ENCODE peak calls at places on chromosomes 7 and 10, in eight cellular contexts. One of them, this sample, is unnamed.
A peak's percentile ranks its signal among the peaks of the same experiment; 100 is the strongest.

GRCh38 chr10:48364659-48365405 is 58.4 kb downstream of the MAPK8 start:
- DNase-seq in transverse colon: no peak
- DNase-seq in uterus: no peak
- DNase-seq in OCI-LY7: no peak
- DNase-seq in IMR-90: peak; percentile 74
- DNase-seq in tibial artery: no peak
- DNase-seq in GM12878: no peak
- DNase-seq in effector memory CD4-positive, alpha-beta T cell: no peak
- DNase-seq in this sample: no peak

GRCh38 chr7:37205451-37205850 is 243.2 kb downstream of the ELMO1 start:
- DNase-seq in GM12878: no peak
- DNase-seq in effector memory CD4-positive, alpha-beta T cell: no peak
- DNase-seq in transverse colon: peak; percentile 36
- DNase-seq in IMR-90: no peak
- DNase-seq in tibial artery: no peak
- DNase-seq in OCI-LY7: no peak
- DNase-seq in uterus: no peak
- DNase-seq in this sample: no peak

GRCh38 chr10:72292223-72292691 is 18.5 kb downstream of the DDIT4 start:
- DNase-seq in IMR-90: no peak
- DNase-seq in GM12878: no peak
- DNase-seq in uterus: no peak
- DNase-seq in transverse colon: peak; percentile 61
- DNase-seq in tibial artery: no peak
- DNase-seq in OCI-LY7: no peak
- DNase-seq in effector memory CD4-positive, alpha-beta T cell: no peak
- DNase-seq in this sample: no peak

GRCh38 chr7:126441745-126442144 is 811.0 kb downstream of the GRM8 start:
- DNase-seq in tibial artery: no peak
- DNase-seq in effector memory CD4-positive, alpha-beta T cell: no peak
- DNase-seq in uterus: no peak
- DNase-seq in transverse colon: no peak
- DNase-seq in GM12878: no peak
- DNase-seq in OCI-LY7: no peak
- DNase-seq in IMR-90: no peak
- DNase-seq in this sample: no peak

GRCh38 chr7:97187067-97187466 is 69.6 kb downstream of the SDHAF3 start:
- DNase-seq in tibial artery: no peak
- DNase-seq in uterus: no peak
- DNase-seq in IMR-90: peak; percentile 61
- DNase-seq in GM12878: no peak
- DNase-seq in effector memory CD4-positive, alpha-beta T cell: no peak
- DNase-seq in OCI-LY7: no peak
- DNase-seq in transverse colon: no peak
- DNase-seq in this sample: no peak

GRCh38 chr10:86872757-86873156 is 84.7 kb downstream of the MMRN2 start:
- DNase-seq in transverse colon: no peak
- DNase-seq in tibial artery: peak; percentile 29
- DNase-seq in GM12878: no peak
- DNase-seq in uterus: no peak
- DNase-seq in IMR-90: no peak
- DNase-seq in effector memory CD4-positive, alpha-beta T cell: no peak
- DNase-seq in OCI-LY7: no peak
- DNase-seq in this sample: peak; percentile 14

GRCh38 chr10:80468002-80468401 is 13.9 kb downstream of the TSPAN14 start:
- DNase-seq in IMR-90: no peak
- DNase-seq in OCI-LY7: peak; percentile 80
- DNase-seq in effector memory CD4-positive, alpha-beta T cell: peak; percentile 49
- DNase-seq in transverse colon: peak; percentile 72
- DNase-seq in tibial artery: peak; percentile 72
- DNase-seq in uterus: peak; percentile 76
- DNase-seq in GM12878: no peak
- DNase-seq in this sample: peak; percentile 70

GRCh38 chr10:97319671-97320479 is 804 bp downstream of the FRAT1 start:
- DNase-seq in GM12878: no peak
- DNase-seq in OCI-LY7: peak; percentile 72
- DNase-seq in tibial artery: no peak
- DNase-seq in effector memory CD4-positive, alpha-beta T cell: peak; percentile 47
- DNase-seq in uterus: no peak
- DNase-seq in IMR-90: no peak
- DNase-seq in transverse colon: peak; percentile 74
- DNase-seq in this sample: peak; percentile 5

GRCh38 chr7:93799750-93800357 is 90.7 kb downstream of the TFPI2 start:
- DNase-seq in OCI-LY7: peak; percentile 29
- DNase-seq in GM12878: no peak
- DNase-seq in effector memory CD4-positive, alpha-beta T cell: no peak
- DNase-seq in transverse colon: no peak
- DNase-seq in IMR-90: peak; percentile 23
- DNase-seq in uterus: no peak
- DNase-seq in tibial artery: no peak
- DNase-seq in this sample: no peak

GRCh38 chr7:156829669-156830336 is 63.2 kb downstream of the LMBR1 start:
- DNase-seq in transverse colon: no peak
- DNase-seq in effector memory CD4-positive, alpha-beta T cell: no peak
- DNase-seq in GM12878: no peak
- DNase-seq in uterus: no peak
- DNase-seq in tibial artery: no peak
- DNase-seq in IMR-90: no peak
- DNase-seq in OCI-LY7: no peak
- DNase-seq in this sample: no peak

GRCh38 chr7:5692845-5693278 is 88.6 kb downstream of the RNF216 start:
- DNase-seq in tibial artery: no peak
- DNase-seq in OCI-LY7: no peak
- DNase-seq in uterus: no peak
- DNase-seq in effector memory CD4-positive, alpha-beta T cell: no peak
- DNase-seq in IMR-90: peak; percentile 82
- DNase-seq in GM12878: no peak
- DNase-seq in transverse colon: no peak
- DNase-seq in this sample: no peak

GRCh38 chr7:42236266-42237161 is 495 bp downstream of the GLI3 start:
- DNase-seq in effector memory CD4-positive, alpha-beta T cell: no peak
- DNase-seq in tibial artery: peak; percentile 66
- DNase-seq in GM12878: no peak
- DNase-seq in IMR-90: peak; percentile 72
- DNase-seq in OCI-LY7: no peak
- DNase-seq in uterus: peak; percentile 74
- DNase-seq in transverse colon: peak; percentile 27
- DNase-seq in this sample: peak; percentile 37

GRCh38 chr7:92834661-92835139 is 1.7 kb downstream of the CDK6 start:
- DNase-seq in uterus: no peak
- DNase-seq in OCI-LY7: no peak
- DNase-seq in GM12878: no peak
- DNase-seq in tibial artery: peak; percentile 22
- DNase-seq in transverse colon: peak; percentile 40
- DNase-seq in IMR-90: no peak
- DNase-seq in effector memory CD4-positive, alpha-beta T cell: no peak
- DNase-seq in this sample: peak; percentile 21

GRCh38 chr7:74355091-74355490 is 65.9 kb downstream of the CLIP2 start:
- DNase-seq in transverse colon: peak; percentile 30
- DNase-seq in effector memory CD4-positive, alpha-beta T cell: no peak
- DNase-seq in IMR-90: peak; percentile 88
- DNase-seq in uterus: no peak
- DNase-seq in tibial artery: peak; percentile 44
- DNase-seq in GM12878: no peak
- DNase-seq in OCI-LY7: no peak
- DNase-seq in this sample: peak; percentile 7

GRCh38 chr10:80131499-80131901 is 1.0 kb upstream of the PLAC9 start:
- DNase-seq in tibial artery: no peak
- DNase-seq in uterus: no peak
- DNase-seq in effector memory CD4-positive, alpha-beta T cell: no peak
- DNase-seq in transverse colon: no peak
- DNase-seq in OCI-LY7: no peak
- DNase-seq in GM12878: no peak
- DNase-seq in IMR-90: no peak
- DNase-seq in this sample: no peak

GRCh38 chr7:77238703-77239136 is 39.1 kb upstream of the FGL2 start:
- DNase-seq in GM12878: no peak
- DNase-seq in OCI-LY7: no peak
- DNase-seq in IMR-90: no peak
- DNase-seq in transverse colon: no peak
- DNase-seq in tibial artery: no peak
- DNase-seq in effector memory CD4-positive, alpha-beta T cell: no peak
- DNase-seq in uterus: no peak
- DNase-seq in this sample: no peak

GRCh38 chr7:129468087-129468486 is 33.9 kb downstream of the STRIP2 start:
- DNase-seq in IMR-90: peak; percentile 75
- DNase-seq in GM12878: no peak
- DNase-seq in effector memory CD4-positive, alpha-beta T cell: no peak
- DNase-seq in tibial artery: no peak
- DNase-seq in OCI-LY7: no peak
- DNase-seq in uterus: no peak
- DNase-seq in transverse colon: no peak
- DNase-seq in this sample: no peak

GRCh38 chr10:132468201-132468600 is 69.4 kb upstream of the INPP5A start:
- DNase-seq in OCI-LY7: no peak
- DNase-seq in tibial artery: no peak
- DNase-seq in GM12878: no peak
- DNase-seq in IMR-90: no peak
- DNase-seq in transverse colon: no peak
- DNase-seq in effector memory CD4-positive, alpha-beta T cell: no peak
- DNase-seq in uterus: peak; percentile 71
- DNase-seq in this sample: no peak

GRCh38 chr7:151453326-151453791 is 13.4 kb upstream of the CRYGN start:
- DNase-seq in uterus: no peak
- DNase-seq in effector memory CD4-positive, alpha-beta T cell: no peak
- DNase-seq in OCI-LY7: no peak
- DNase-seq in GM12878: no peak
- DNase-seq in transverse colon: peak; percentile 8
- DNase-seq in IMR-90: no peak
- DNase-seq in tibial artery: no peak
- DNase-seq in this sample: no peak

GRCh38 chr10:24556746-24557742 is 166.6 kb downstream of the ARHGAP21 start:
- DNase-seq in IMR-90: peak; percentile 79
- DNase-seq in transverse colon: peak; percentile 28
- DNase-seq in OCI-LY7: peak; percentile 65
- DNase-seq in GM12878: no peak
- DNase-seq in uterus: no peak
- DNase-seq in tibial artery: no peak
- DNase-seq in effector memory CD4-positive, alpha-beta T cell: no peak
- DNase-seq in this sample: no peak

GRCh38 chr7:144534655-144535395 is 131.3 kb upstream of the NOBOX start:
- DNase-seq in effector memory CD4-positive, alpha-beta T cell: no peak
- DNase-seq in OCI-LY7: no peak
- DNase-seq in transverse colon: no peak
- DNase-seq in uterus: no peak
- DNase-seq in IMR-90: no peak
- DNase-seq in GM12878: no peak
- DNase-seq in tibial artery: no peak
- DNase-seq in this sample: no peak

GRCh38 chr7:46544396-46545008 is 623.4 kb upstream of the IGFBP3 start:
- DNase-seq in OCI-LY7: no peak
- DNase-seq in transverse colon: no peak
- DNase-seq in tibial artery: no peak
- DNase-seq in uterus: no peak
- DNase-seq in effector memory CD4-positive, alpha-beta T cell: no peak
- DNase-seq in IMR-90: peak; percentile 90
- DNase-seq in GM12878: no peak
- DNase-seq in this sample: no peak

DNA sequence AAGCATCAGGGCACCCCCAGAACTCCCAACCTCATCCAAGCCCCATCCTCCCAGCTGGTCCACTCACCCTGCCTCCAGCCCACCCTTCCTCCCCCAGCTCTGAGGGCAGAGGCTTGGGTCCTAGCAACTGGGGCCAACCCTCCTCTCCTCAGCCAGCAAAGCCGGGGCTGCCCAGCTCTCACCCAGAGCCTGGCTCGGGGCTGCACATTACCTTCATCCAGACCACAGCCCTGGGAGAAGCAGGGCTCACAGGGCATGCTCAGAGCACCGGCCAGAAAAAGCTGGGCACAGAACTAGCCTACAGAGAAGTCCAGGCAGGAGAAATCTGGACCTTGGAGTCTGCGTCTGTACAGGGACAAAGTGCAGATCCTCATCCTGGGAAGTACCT is 5.3 kb downstream of the RASGEF1A start:
- DNase-seq in OCI-LY7: no peak
- DNase-seq in transverse colon: no peak
- DNase-seq in GM12878: no peak
- DNase-seq in IMR-90: no peak
- DNase-seq in effector memory CD4-positive, alpha-beta T cell: no peak
- DNase-seq in uterus: no peak
- DNase-seq in tibial artery: no peak
- DNase-seq in this sample: no peak
- H3K27ac ChIP-seq in OCI-LY7: no peak overlapping the region
- H3K27ac ChIP-seq in transverse colon: no peak overlapping the region
- H3K27ac ChIP-seq in GM12878: no peak overlapping the region
- H3K27ac ChIP-seq in IMR-90: no peak overlapping the region
- H3K27ac ChIP-seq in effector memory CD4-positive, alpha-beta T cell: no peak overlapping the region
- H3K27ac ChIP-seq in uterus: no peak overlapping the region
- H3K27ac ChIP-seq in tibial artery: no peak overlapping the region
- H3K27ac ChIP-seq in this sample: no peak overlapping the region

GRCh38 chr10:129466703-129467345 is at the start of gene MGMT:
- DNase-seq in IMR-90: peak; percentile 76
- DNase-seq in OCI-LY7: peak; percentile 87
- DNase-seq in uterus: peak; percentile 95
- DNase-seq in effector memory CD4-positive, alpha-beta T cell: peak; percentile 97
- DNase-seq in tibial artery: peak; percentile 95
- DNase-seq in transverse colon: peak; percentile 97
- DNase-seq in GM12878: peak; percentile 25
- DNase-seq in this sample: peak; percentile 95
- H3K27ac ChIP-seq in IMR-90: peak within 1 kb of the TSS; percentile 73
- H3K27ac ChIP-seq in OCI-LY7: no peak within 1 kb of the TSS
- H3K27ac ChIP-seq in uterus: peak within 1 kb of the TSS; percentile 83
- H3K27ac ChIP-seq in effector memory CD4-positive, alpha-beta T cell: peak within 1 kb of the TSS; percentile 71
- H3K27ac ChIP-seq in tibial artery: peak within 1 kb of the TSS; percentile 81
- H3K27ac ChIP-seq in transverse colon: peak within 1 kb of the TSS; percentile 80
- H3K27ac ChIP-seq in GM12878: peak within 1 kb of the TSS; percentile 76
- H3K27ac ChIP-seq in this sample: peak within 1 kb of the TSS; percentile 85

GRCh38 chr10:101295266-101295665 is 58.7 kb upstream of the BTRC start:
- DNase-seq in OCI-LY7: no peak
- DNase-seq in uterus: no peak
- DNase-seq in tibial artery: no peak
- DNase-seq in GM12878: no peak
- DNase-seq in effector memory CD4-positive, alpha-beta T cell: no peak
- DNase-seq in IMR-90: no peak
- DNase-seq in transverse colon: no peak
- DNase-seq in this sample: no peak
- H3K27ac ChIP-seq in OCI-LY7: no peak overlapping the region
- H3K27ac ChIP-seq in uterus: no peak overlapping the region
- H3K27ac ChIP-seq in tibial artery: no peak overlapping the region
- H3K27ac ChIP-seq in GM12878: no peak overlapping the region
- H3K27ac ChIP-seq in effector memory CD4-positive, alpha-beta T cell: no peak overlapping the region
- H3K27ac ChIP-seq in IMR-90: no peak overlapping the region
- H3K27ac ChIP-seq in transverse colon: no peak overlapping the region
- H3K27ac ChIP-seq in this sample: no peak overlapping the region

GRCh38 chr7:120363414-120363813 is 90.4 kb downstream of the KCND2 start:
- DNase-seq in GM12878: no peak
- DNase-seq in IMR-90: no peak
- DNase-seq in OCI-LY7: no peak
- DNase-seq in transverse colon: no peak
- DNase-seq in uterus: no peak
- DNase-seq in effector memory CD4-positive, alpha-beta T cell: no peak
- DNase-seq in tibial artery: no peak
- DNase-seq in this sample: no peak

DNA sequence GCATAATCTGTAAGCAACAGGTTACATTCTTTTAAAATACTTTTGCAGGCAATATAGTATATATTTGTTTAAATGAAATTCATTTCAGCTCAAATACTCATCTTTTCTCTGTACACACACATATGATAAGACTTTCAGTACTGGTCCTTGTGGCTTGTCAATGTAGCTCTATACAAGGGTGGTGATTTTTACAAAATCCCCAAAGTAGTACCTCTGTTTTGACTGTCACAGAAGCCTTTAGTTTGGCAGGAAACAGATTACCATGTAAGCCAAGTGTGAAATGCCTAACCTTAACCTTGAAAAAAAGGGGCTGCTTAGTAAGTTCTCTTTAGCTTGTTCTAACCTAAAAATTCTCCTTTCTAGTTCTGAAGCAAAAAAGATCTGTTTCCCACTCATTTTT is 87.9 kb downstream of the KCND2 start:
- DNase-seq in uterus: no peak
- DNase-seq in GM12878: peak; percentile 61
- DNase-seq in tibial artery: no peak
- DNase-seq in effector memory CD4-positive, alpha-beta T cell: no peak
- DNase-seq in transverse colon: no peak
- DNase-seq in IMR-90: no peak
- DNase-seq in OCI-LY7: no peak
- DNase-seq in this sample: no peak
- H3K27ac ChIP-seq in uterus: no peak overlapping the region
- H3K27ac ChIP-seq in GM12878: peak overlapping the region; percentile 50
- H3K27ac ChIP-seq in tibial artery: no peak overlapping the region
- H3K27ac ChIP-seq in effector memory CD4-positive, alpha-beta T cell: no peak overlapping the region
- H3K27ac ChIP-seq in transverse colon: no peak overlapping the region
- H3K27ac ChIP-seq in IMR-90: no peak overlapping the region
- H3K27ac ChIP-seq in OCI-LY7: no peak overlapping the region
- H3K27ac ChIP-seq in this sample: no peak overlapping the region

This sample was measured in tibial nerve.